ENCODE peak calls at places on chromosomes 1 and 21, in seven cellular contexts. N is lower lobe of right lung; A is CD8-positive, alpha-beta memory T cell; R is GM12878; C is astrocyte of the cerebellum; Q is foreskin fibroblast; B is HFF-Myc. V is an unnamed sample.

GRCh38 chr1:73092383-73092782 is 810.0 kb upstream of the NEGR1 start:
- DNase-seq in N (no peak), A (no peak), R (no peak), C (no peak), Q (no peak), B (no peak), V (no peak)

GRCh38 chr1:180623579-180624347 is 8.1 kb upstream of the XPR1 start:
- DNase-seq in N (no peak), A (no peak), R (no peak), C (no peak), Q (peak; percentile 65), B (no peak), V (no peak)

GRCh38 chr1:76759950-76760349 is 107.3 kb upstream of the ST6GALNAC5 start:
- DNase-seq in N (peak; percentile 62), A (no peak), R (no peak), C (no peak), Q (peak; percentile 33), B (no peak), V (peak; percentile 99)

GRCh38 chr1:226868726-226869125 is 1.7 kb upstream of the PSEN2 start:
- DNase-seq in N (no peak), A (no peak), R (no peak), C (no peak), Q (no peak), B (no peak), V (no peak)

GRCh38 chr1:235336903-235337302 is 8.5 kb downstream of the GGPS1 start:
- DNase-seq in N (no peak), A (peak; percentile 28), R (no peak), C (no peak), Q (no peak), B (no peak), V (peak; percentile 45)

GRCh38 chr21:17542371-17542992 is 29.6 kb downstream of the CXADR start:
- DNase-seq in N (no peak), A (no peak), R (no peak), C (no peak), Q (no peak), B (no peak), V (no peak)

GRCh38 chr1:64915381-64916274 is 50.7 kb downstream of the JAK1 start:
- DNase-seq in N (no peak), A (no peak), R (no peak), C (no peak), Q (peak; percentile 78), B (no peak), V (peak; percentile 93)

GRCh38 chr1:18264450-18265000 is 156.9 kb downstream of the IGSF21 start:
- DNase-seq in N (no peak), A (no peak), R (no peak), C (no peak), Q (no peak), B (no peak), V (no peak)

GRCh38 chr1:2927995-2928732 is 93.1 kb upstream of the ACTRT2 start:
- DNase-seq in N (no peak), A (no peak), R (no peak), C (no peak), Q (no peak), B (no peak), V (no peak)

GRCh38 chr21:29376556-29376955 is 77.8 kb downstream of the BACH1 start:
- DNase-seq in N (peak; percentile 65), A (peak; percentile 32), R (no peak), C (no peak), Q (peak; percentile 24), B (peak; percentile 6), V (no peak)

GRCh38 chr1:13730301-13730700 is 30.3 kb downstream of the PRDM2 start:
- DNase-seq in N (no peak), A (peak; percentile 58), R (no peak), C (no peak), Q (no peak), B (no peak), V (no peak)

GRCh38 chr1:245383396-245384330 is 228.9 kb downstream of the KIF26B start:
- DNase-seq in N (no peak), A (no peak), R (no peak), C (no peak), Q (no peak), B (no peak), V (no peak)

GRCh38 chr1:207032528-207033017 is at the start of gene C1orf116:
- DNase-seq in N (peak; percentile 79), A (no peak), R (no peak), C (no peak), Q (peak; percentile 31), B (no peak), V (no peak)

GRCh38 chr1:230572121-230573083 is 69.9 kb upstream of the COG2 start:
- DNase-seq in N (peak; percentile 49), A (no peak), R (no peak), C (no peak), Q (no peak), B (no peak), V (no peak)

GRCh38 chr1:185363205-185363604 is 46.2 kb upstream of the IVNS1ABP start:
- DNase-seq in N (no peak), A (no peak), R (no peak), C (no peak), Q (no peak), B (no peak), V (no peak)

GRCh38 chr1:21077085-21077484 is 99.6 kb downstream of the EIF4G3 start:
- DNase-seq in N (no peak), A (no peak), R (no peak), C (no peak), Q (peak; percentile 37), B (no peak), V (no peak)

GRCh38 chr1:151131832-151132675 is 14.4 kb downstream of the SEMA6C start:
- DNase-seq in N (no peak), A (no peak), R (no peak), C (no peak), Q (peak; percentile 24), B (no peak), V (no peak)

GRCh38 chr21:45972716-45973474 is 8.7 kb upstream of the COL6A1 start:
- DNase-seq in N (peak; percentile 51), A (no peak), R (no peak), C (peak; percentile 80), Q (peak; percentile 97), B (peak; percentile 96), V (no peak)

GRCh38 chr1:32372149-32372756 is 9.9 kb downstream of the TSSK3 start:
- DNase-seq in N (no peak), A (peak; percentile 72), R (peak; percentile 61), C (no peak), Q (no peak), B (no peak), V (no peak)

GRCh38 chr1:244319283-244320132 is 132.2 kb downstream of the ADSS2 start:
- DNase-seq in N (no peak), A (peak; percentile 4), R (peak; percentile 84), C (peak; percentile 32), Q (peak; percentile 86), B (no peak), V (no peak)

GRCh38 chr21:45889961-45890360 is 91.6 kb upstream of the COL6A1 start:
- DNase-seq in N (peak; percentile 39), A (no peak), R (no peak), C (no peak), Q (no peak), B (no peak), V (no peak)

GRCh38 chr1:89975540-89976125 is 19.3 kb upstream of the ZNF326 start:
- DNase-seq in N (no peak), A (no peak), R (no peak), C (no peak), Q (no peak), B (no peak), V (no peak)

GRCh38 chr1:150164769-150165168 is 15.1 kb downstream of the PLEKHO1 start:
- DNase-seq in N (no peak), A (no peak), R (no peak), C (peak; percentile 81), Q (no peak), B (no peak), V (no peak)

GRCh38 chr1:165949335-165950130 is 122.1 kb downstream of the UCK2 start:
- DNase-seq in N (no peak), A (no peak), R (no peak), C (no peak), Q (peak; percentile 19), B (no peak), V (no peak)

GRCh38 chr1:25811384-25812082 is 8.2 kb upstream of the MTFR1L start:
- DNase-seq in N (no peak), A (no peak), R (no peak), C (no peak), Q (no peak), B (no peak), V (no peak)
- H3K4me3 ChIP-seq in N (no peak overlapping the region), A (no peak overlapping the region), R (no peak overlapping the region), C (no peak overlapping the region), Q (no peak overlapping the region), B (no peak overlapping the region), V (no peak overlapping the region)

DNA sequence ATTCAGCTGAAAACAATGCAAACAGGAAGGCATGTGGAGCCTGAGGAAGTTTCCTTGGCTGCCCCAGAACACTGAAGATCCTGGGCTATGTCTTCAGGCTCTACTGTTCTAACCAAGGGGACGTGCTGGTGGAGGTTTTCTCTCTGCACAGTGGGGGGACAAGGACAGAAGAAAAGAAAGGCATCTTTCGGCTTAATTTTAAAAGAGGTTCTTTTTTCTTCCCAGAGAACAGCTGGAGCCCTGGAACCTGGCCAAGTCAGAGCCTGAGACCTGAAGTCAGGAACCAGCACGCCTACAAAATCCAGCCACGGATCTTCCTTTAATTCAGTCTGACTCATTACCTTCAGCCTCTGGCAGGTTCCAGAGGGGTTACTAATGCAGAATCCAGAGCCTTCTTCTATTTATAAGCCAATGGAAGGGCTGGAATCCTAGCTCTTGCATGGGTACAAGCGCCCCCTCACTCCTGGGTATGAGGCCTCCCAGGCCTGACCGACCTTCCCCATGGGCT is 19.8 kb downstream of the CTNNBIP1 start:
- DNase-seq in N (no peak), A (no peak), R (no peak), C (peak; percentile 89), Q (peak; percentile 93), B (peak; percentile 83), V (peak; percentile 83)
- H3K4me3 ChIP-seq in N (no peak overlapping the region), A (no peak overlapping the region), R (no peak overlapping the region), C (no peak overlapping the region), Q (no peak overlapping the region), B (no peak overlapping the region), V (no peak overlapping the region)

DNA sequence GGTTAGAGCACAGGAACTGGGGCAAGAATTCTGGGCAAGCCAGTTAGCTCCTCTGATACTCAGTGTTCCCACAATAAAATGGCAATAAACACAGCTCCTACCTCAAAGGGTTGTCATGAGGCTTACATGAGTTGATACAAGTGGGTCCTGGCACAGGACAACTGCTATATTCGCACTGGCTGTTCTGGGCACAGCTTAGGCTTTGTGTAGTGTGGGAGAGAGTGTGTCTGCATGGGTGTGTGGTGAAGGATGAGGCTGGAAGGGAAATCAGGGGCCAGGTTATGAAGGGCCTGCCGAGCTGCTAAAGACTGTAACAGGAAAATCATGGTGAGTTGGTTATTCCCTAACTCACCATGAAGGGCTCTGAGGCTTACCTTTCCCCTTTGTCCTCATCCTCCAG is 18.7 kb downstream of the ETV3 start:
- DNase-seq in N (no peak), A (no peak), R (no peak), C (no peak), Q (no peak), B (no peak), V (no peak)
- H3K4me3 ChIP-seq in N (no peak overlapping the region), A (no peak overlapping the region), R (no peak overlapping the region), C (no peak overlapping the region), Q (no peak overlapping the region), B (no peak overlapping the region), V (no peak overlapping the region)

DNA sequence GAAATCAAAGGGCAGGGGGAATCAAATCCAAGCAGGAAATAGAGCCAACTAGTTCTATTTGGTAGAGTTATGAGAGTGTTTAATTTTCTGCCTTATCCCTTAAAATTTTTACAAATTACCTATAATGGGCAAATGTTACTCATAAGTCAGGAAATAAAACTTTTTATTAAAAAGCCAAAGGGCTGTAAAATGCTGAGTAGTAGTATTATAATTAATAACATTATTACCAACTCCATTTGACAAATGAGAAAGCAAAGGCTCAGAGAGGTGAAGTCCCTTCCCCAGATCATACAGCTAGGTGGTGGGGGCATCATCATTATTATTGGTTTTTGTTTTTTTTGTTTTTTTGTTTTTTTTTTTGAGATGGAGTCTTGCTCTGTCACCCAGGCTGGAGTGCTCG is 3.4 kb downstream of the SELENON start:
- DNase-seq in N (no peak), A (no peak), R (no peak), C (no peak), Q (no peak), B (no peak), V (no peak)
- H3K4me3 ChIP-seq in N (no peak overlapping the region), A (no peak overlapping the region), R (no peak overlapping the region), C (no peak overlapping the region), Q (no peak overlapping the region), B (no peak overlapping the region), V (no peak overlapping the region)

V was measured in epithelial cell of proximal tubule.